ENCODE peak calls at places on chromosomes 6 and 20, in nine cellular contexts. Z is AG09309; O is neural crest cell; I is CD8-positive, alpha-beta T cell; U is GM12878; L is nephron progenitor cell; B is coronary artery; W is cardiac fibroblast; J is pancreas. N is an unnamed sample.

GRCh38 chr6:33692760-33693158 is 18.7 kb downstream of the UQCC2 start:
- DNase-seq in Z (no peak), O (no peak), I (peak), U (no peak), L (no peak), B (no peak), W (peak), J (no peak), N (peak)

GRCh38 chr20:46696791-46697279 is 7.6 kb upstream of the TP53RK start:
- DNase-seq in Z (no peak), O (no peak), I (no peak), U (no peak), L (no peak), B (no peak), W (no peak), J (no peak), N (no peak)

GRCh38 chr20:10659651-10660601 is 13.9 kb downstream of the JAG1 start:
- DNase-seq in Z (no peak), O (no peak), I (no peak), U (no peak), L (no peak), B (peak), W (no peak), J (no peak), N (no peak)

GRCh38 chr6:138331444-138331843 is 46.3 kb upstream of the SMIM28 start:
- DNase-seq in Z (no peak), O (no peak), I (no peak), U (no peak), L (no peak), B (no peak), W (no peak), J (no peak), N (no peak)

GRCh38 chr6:87706187-87706966 is 4.3 kb upstream of the AKIRIN2 start:
- DNase-seq in Z (peak), O (no peak), I (no peak), U (no peak), L (no peak), B (no peak), W (peak), J (no peak), N (peak)

GRCh38 chr20:33909331-33909921 is 84.3 kb upstream of the RALY start:
- DNase-seq in Z (peak), O (no peak), I (no peak), U (no peak), L (no peak), B (no peak), W (peak), J (no peak), N (peak)

GRCh38 chr6:111909238-111909637 is 36.0 kb upstream of the FYN start:
- DNase-seq in Z (no peak), O (no peak), I (no peak), U (no peak), L (no peak), B (no peak), W (no peak), J (no peak), N (no peak)

GRCh38 chr6:80832337-80832736 is 725.9 kb downstream of the BCKDHB start:
- DNase-seq in Z (no peak), O (no peak), I (no peak), U (no peak), L (no peak), B (no peak), W (no peak), J (no peak), N (no peak)

GRCh38 chr6:8904754-8905153 is 469.4 kb upstream of the SLC35B3 start:
- DNase-seq in Z (no peak), O (no peak), I (no peak), U (no peak), L (no peak), B (no peak), W (no peak), J (no peak), N (no peak)

GRCh38 chr20:34922654-34923381 is 32.8 kb downstream of the GSS start:
- DNase-seq in Z (peak), O (no peak), I (no peak), U (no peak), L (no peak), B (no peak), W (peak), J (peak), N (peak)

GRCh38 chr6:11392778-11393507 is 144.6 kb upstream of the TMEM170B start:
- DNase-seq in Z (no peak), O (no peak), I (no peak), U (no peak), L (no peak), B (no peak), W (no peak), J (no peak), N (no peak)

DNA sequence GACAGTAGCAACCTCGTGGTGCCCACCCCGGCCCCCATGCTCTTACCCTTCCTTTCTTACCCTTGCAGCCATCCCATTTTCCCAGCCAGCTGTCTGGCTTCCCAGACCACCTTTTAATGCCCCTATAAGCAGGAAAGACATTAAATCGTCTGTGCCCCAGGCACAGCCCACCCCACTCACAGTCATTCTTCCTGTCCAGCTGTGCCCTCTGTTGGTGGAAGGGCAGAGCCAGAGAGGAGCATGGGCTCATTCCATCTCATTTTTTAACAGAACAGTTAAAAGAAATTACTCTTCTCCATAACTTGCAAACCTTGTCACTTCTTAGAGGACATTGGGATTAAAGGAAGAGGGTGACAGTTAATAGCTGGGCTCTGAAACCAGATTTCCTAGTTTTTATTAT is 240.5 kb downstream of the NRN1 start:
- DNase-seq in Z (no peak), O (no peak), I (no peak), U (no peak), L (no peak), B (no peak), W (no peak), J (no peak), N (no peak)
- TF ChIP-seq CTCF in Z (peak), O (no peak), I (no peak), U (peak), L (no peak), B (no peak), W (peak), J (no peak), N (peak)

DNA sequence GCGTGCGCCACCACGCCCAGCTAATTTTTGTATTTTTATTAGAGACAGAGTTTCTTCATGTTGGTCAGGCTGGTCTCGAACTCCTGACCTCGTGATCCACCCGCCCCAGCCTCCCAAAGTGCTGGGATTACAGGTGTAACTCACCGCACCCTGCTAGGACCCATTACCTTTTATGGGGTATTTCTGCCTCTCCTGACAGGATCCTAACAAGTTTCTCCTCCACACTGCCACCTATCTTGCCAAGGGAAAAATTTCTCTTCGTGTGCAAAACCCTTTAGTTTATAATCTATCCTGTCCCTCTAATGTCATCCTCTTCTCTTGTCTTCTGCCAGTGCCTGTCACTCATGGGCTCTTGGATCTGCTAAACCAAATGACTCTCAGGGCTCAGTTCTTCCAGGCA is 1.9 kb downstream of the STMND1 start:
- DNase-seq in Z (no peak), O (no peak), I (no peak), U (no peak), L (no peak), B (no peak), W (no peak), J (no peak), N (no peak)
- TF ChIP-seq CTCF in Z (peak), O (peak), I (no peak), U (no peak), L (no peak), B (no peak), W (no peak), J (no peak), N (peak)

GRCh38 chr6:109695468-109695867 is 4.4 kb downstream of the FIG4 start:
- DNase-seq in Z (no peak), O (no peak), I (no peak), U (no peak), L (no peak), B (no peak), W (no peak), J (no peak), N (no peak)
- TF ChIP-seq CTCF in Z (no peak), O (peak), I (no peak), U (peak), L (no peak), B (no peak), W (no peak), J (no peak), N (no peak)

GRCh38 chr6:100001915-100002388 is 7.9 kb upstream of the MCHR2 start:
- DNase-seq in Z (peak), O (peak), I (peak), U (no peak), L (peak), B (no peak), W (peak), J (peak), N (peak)
- TF ChIP-seq CTCF in Z (peak), O (peak), I (peak), U (peak), L (peak), B (peak), W (peak), J (peak), N (peak)

DNA sequence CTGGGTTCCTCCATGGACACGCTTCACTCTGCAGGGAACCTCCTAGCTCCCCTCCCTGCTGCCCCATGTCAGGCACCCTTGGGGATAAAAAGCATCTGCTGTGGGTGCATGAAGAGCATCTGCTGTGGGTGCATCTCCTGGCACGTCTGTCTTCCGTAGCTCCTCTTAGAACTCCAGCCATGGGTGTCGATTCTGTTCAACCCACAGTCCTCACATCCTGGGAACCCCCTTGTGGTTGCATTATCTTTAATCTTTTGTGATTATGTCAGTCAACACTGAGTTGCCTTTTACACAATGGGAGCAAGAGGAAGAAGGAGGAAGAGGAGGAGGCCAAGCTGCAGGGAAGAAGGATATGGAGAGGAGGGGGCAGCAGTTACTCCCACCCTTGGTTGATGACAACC is 24.1 kb upstream of the CCR6 start:
- DNase-seq in Z (no peak), O (no peak), I (peak), U (peak), L (no peak), B (no peak), W (no peak), J (no peak), N (no peak)
- TF ChIP-seq CTCF in Z (no peak), O (no peak), I (no peak), U (no peak), L (no peak), B (no peak), W (no peak), J (no peak), N (no peak)

DNA sequence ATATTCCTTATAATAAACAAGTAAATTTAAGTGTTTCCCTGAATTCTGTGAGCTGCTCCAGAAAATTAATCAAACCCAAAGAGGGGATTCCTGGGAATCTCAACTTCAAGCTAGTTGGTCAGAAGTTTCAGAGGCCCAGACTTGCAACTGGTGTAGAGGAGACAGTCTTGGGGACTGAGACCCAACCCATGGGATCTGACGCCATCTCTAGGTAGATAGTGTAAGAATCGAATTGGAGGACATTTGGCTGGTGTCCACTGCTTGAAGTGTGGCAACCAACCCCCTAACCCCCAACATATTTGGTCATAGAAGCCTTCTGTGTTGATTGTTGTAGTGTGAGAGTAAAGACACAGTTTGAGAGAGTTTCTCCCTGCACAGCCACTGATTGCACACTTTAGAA is 103.5 kb upstream of the CARMIL1 start:
- DNase-seq in Z (no peak), O (no peak), I (no peak), U (no peak), L (no peak), B (no peak), W (no peak), J (no peak), N (no peak)
- TF ChIP-seq CTCF in Z (no peak), O (no peak), I (no peak), U (no peak), L (no peak), B (no peak), W (no peak), J (no peak), N (no peak)

GRCh38 chr6:30259140-30260035 is 46.2 kb upstream of the TRIM26 start:
- DNase-seq in Z (peak), O (peak), I (peak), U (peak), L (peak), B (peak), W (peak), J (peak), N (peak)
- TF ChIP-seq CTCF in Z (peak), O (peak), I (peak), U (peak), L (no peak), B (no peak), W (peak), J (no peak), N (peak)

DNA sequence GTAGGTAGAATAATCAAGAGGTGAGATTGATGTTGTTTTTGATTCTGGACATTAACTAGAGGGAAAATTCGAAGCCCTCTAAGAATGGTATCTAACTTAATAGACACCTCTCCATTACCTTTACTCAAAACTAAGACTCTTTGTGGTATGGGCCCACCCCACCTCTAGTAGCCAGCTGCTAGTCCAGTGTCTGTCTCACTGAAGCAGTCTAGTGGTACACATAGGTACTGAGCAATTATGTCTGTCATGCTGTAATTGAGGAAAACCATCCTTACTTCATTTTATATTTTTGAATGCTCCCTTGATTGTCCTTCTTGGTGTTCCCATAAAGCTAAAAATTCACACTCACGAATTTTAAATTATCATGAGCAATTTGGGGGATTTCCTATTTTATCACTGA is 290.7 kb downstream of the ARHGAP18 start:
- DNase-seq in Z (no peak), O (no peak), I (no peak), U (no peak), L (no peak), B (no peak), W (no peak), J (no peak), N (no peak)
- TF ChIP-seq CTCF in Z (no peak), O (no peak), I (no peak), U (no peak), L (no peak), B (no peak), W (no peak), J (no peak), N (no peak)

DNA sequence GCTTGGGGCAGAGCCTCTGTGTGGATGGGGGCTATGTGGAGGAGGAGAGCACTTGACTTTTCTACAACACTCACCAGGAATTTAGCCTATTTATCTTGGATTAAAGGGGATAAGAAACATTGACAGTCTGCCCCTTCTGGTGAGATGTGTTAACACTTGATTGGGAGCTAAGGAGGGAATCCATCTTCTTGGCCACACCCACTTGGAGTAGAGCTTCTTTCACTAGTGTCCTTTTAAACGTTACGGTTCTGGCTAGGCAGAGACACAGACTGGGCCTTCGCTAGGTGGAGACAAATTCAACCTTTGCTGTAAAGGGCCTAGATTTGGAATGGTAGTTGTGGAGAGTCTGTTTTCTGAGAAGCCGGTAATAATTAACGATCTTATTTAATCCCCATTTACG is 15.5 kb upstream of the TPBG start:
- DNase-seq in Z (no peak), O (no peak), I (no peak), U (no peak), L (no peak), B (no peak), W (no peak), J (no peak), N (no peak)
- TF ChIP-seq CTCF in Z (no peak), O (no peak), I (no peak), U (no peak), L (no peak), B (no peak), W (no peak), J (no peak), N (no peak)

DNA sequence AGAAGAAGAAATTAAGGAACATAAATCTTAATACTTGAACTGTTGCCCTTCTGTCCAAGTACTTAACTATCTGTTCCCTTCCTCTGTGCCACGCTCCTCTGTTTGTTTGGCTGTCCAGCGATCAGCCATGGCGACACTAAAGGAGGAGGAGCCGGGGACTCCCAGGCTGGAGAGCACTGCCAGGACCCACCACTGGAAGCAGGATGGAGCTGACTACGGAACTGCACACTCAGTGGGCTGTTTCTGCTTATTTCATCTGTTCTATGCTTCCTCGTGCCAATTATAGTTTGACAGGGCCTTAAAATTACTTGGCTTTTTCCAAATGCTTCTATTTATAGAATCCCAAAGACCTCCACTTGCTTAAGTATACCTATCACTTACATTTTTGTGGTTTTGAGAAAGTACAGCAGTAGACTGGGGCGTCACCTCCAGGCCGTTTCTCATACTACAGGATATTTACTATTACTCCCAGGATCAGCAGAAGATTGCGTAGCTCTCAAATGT is 17.1 kb downstream of the IRF4 start:
- DNase-seq in Z (no peak), O (peak), I (no peak), U (no peak), L (peak), B (no peak), W (peak), J (peak), N (peak)
- TF ChIP-seq CTCF in Z (peak), O (peak), I (no peak), U (peak), L (peak), B (no peak), W (peak), J (no peak), N (peak)